ENCODE peak calls at places on chromosomes 7 and 10, in ten cellular contexts. K, L, U, O, R, N, E, H, D and X are unnamed samples.

GRCh38 chr7:38178695-38179344 is 775 bp downstream of the STARD3NL start:
- DNase-seq in K (peak), L (no peak), U (no peak), O (no peak), R (peak), N (peak), E (no peak), H (no peak), D (no peak), X (no peak)

GRCh38 chr10:84263716-84264115 is 18.9 kb downstream of the RGR start:
- DNase-seq in K (no peak), L (no peak), U (no peak), O (no peak), R (no peak), N (no peak), E (no peak), H (no peak), D (no peak), X (no peak)

GRCh38 chr10:89219512-89220218 is 12.5 kb upstream of the CH25H start:
- DNase-seq in K (no peak), L (no peak), U (no peak), O (no peak), R (no peak), N (no peak), E (no peak), H (no peak), D (no peak), X (no peak)

GRCh38 chr7:152865461-152865860 is 105.9 kb downstream of the ACTR3B start:
- DNase-seq in K (no peak), L (no peak), U (no peak), O (no peak), R (no peak), N (no peak), E (no peak), H (no peak), D (no peak), X (no peak)

GRCh38 chr10:77325233-77325537 is 312.4 kb downstream of the KCNMA1 start:
- DNase-seq in K (no peak), L (no peak), U (no peak), O (no peak), R (no peak), N (no peak), E (no peak), H (peak), D (no peak), X (no peak)

GRCh38 chr10:33332183-33333031 is 2.1 kb downstream of the NRP1 start:
- DNase-seq in K (peak), L (no peak), U (no peak), O (no peak), R (no peak), N (peak), E (no peak), H (no peak), D (peak), X (no peak)

GRCh38 chr7:37524807-37525206 is 76.1 kb upstream of the ELMO1 start:
- DNase-seq in K (no peak), L (no peak), U (no peak), O (no peak), R (no peak), N (no peak), E (no peak), H (no peak), D (peak), X (no peak)

GRCh38 chr7:111927383-111928019 is 278.7 kb downstream of the DOCK4 start:
- DNase-seq in K (no peak), L (no peak), U (no peak), O (no peak), R (no peak), N (no peak), E (no peak), H (no peak), D (no peak), X (no peak)

GRCh38 chr7:21526007-21526406 is 16.8 kb upstream of the DNAH11 start:
- DNase-seq in K (no peak), L (no peak), U (no peak), O (no peak), R (no peak), N (peak), E (peak), H (no peak), D (no peak), X (no peak)

GRCh38 chr10:63515002-63515763 is 6.0 kb upstream of the REEP3 start:
- DNase-seq in K (peak), L (no peak), U (peak), O (no peak), R (no peak), N (peak), E (no peak), H (peak), D (peak), X (no peak)

GRCh38 chr7:118352854-118353453 is 128.4 kb downstream of the ANKRD7 start:
- DNase-seq in K (peak), L (no peak), U (no peak), O (no peak), R (no peak), N (no peak), E (peak), H (peak), D (peak), X (no peak)

GRCh38 chr10:63767512-63767911 is 246.3 kb downstream of the REEP3 start:
- DNase-seq in K (no peak), L (no peak), U (no peak), O (no peak), R (no peak), N (peak), E (no peak), H (peak), D (no peak), X (no peak)

GRCh38 chr10:34613491-34613890 is 201.6 kb downstream of the PARD3 start:
- DNase-seq in K (no peak), L (no peak), U (no peak), O (no peak), R (no peak), N (no peak), E (no peak), H (no peak), D (no peak), X (no peak)

GRCh38 chr7:155791836-155792235 is 20.4 kb downstream of the SHH start:
- DNase-seq in K (no peak), L (no peak), U (no peak), O (no peak), R (no peak), N (no peak), E (no peak), H (no peak), D (no peak), X (no peak)

GRCh38 chr7:151895008-151895661 is 18.2 kb upstream of the PRKAG2 start:
- DNase-seq in K (no peak), L (no peak), U (no peak), O (no peak), R (no peak), N (no peak), E (no peak), H (peak), D (no peak), X (no peak)

GRCh38 chr10:79090134-79090803 is 21.5 kb downstream of the ZMIZ1 start:
- DNase-seq in K (peak), L (no peak), U (no peak), O (no peak), R (no peak), N (peak), E (no peak), H (no peak), D (no peak), X (no peak)

GRCh38 chr7:70325509-70326101 is 727.3 kb downstream of the AUTS2 start:
- DNase-seq in K (peak), L (no peak), U (no peak), O (no peak), R (no peak), N (peak), E (no peak), H (peak), D (no peak), X (no peak)

GRCh38 chr10:128016423-128017060 is 109.6 kb downstream of the PTPRE start:
- DNase-seq in K (no peak), L (no peak), U (no peak), O (no peak), R (no peak), N (no peak), E (no peak), H (no peak), D (no peak), X (no peak)

GRCh38 chr7:5484921-5485320 is 61.3 kb upstream of the TNRC18 start:
- DNase-seq in K (no peak), L (no peak), U (no peak), O (no peak), R (no peak), N (no peak), E (no peak), H (no peak), D (no peak), X (no peak)

GRCh38 chr7:158395780-158396214 is 191.8 kb downstream of the PTPRN2 start:
- DNase-seq in K (no peak), L (no peak), U (no peak), O (no peak), R (no peak), N (no peak), E (no peak), H (no peak), D (peak), X (no peak)

GRCh38 chr7:80520199-80520598 is 8.3 kb upstream of the GNAT3 start:
- DNase-seq in K (no peak), L (no peak), U (no peak), O (no peak), R (no peak), N (peak), E (no peak), H (no peak), D (no peak), X (no peak)

GRCh38 chr10:99958287-99958686 is 51.5 kb downstream of the DNMBP start:
- DNase-seq in K (no peak), L (no peak), U (no peak), O (no peak), R (no peak), N (peak), E (no peak), H (no peak), D (no peak), X (no peak)
- H3K27ac ChIP-seq in K (no peak), L (peak), U (no peak), O (no peak), R (no peak), N (no peak), E (no peak), H (no peak), D (no peak), X (peak)

GRCh38 chr7:100434297-100435144 is 1.8 kb downstream of the PPP1R35 start:
- DNase-seq in K (no peak), L (no peak), U (no peak), O (no peak), R (no peak), N (no peak), E (no peak), H (no peak), D (no peak), X (no peak)
- H3K27ac ChIP-seq in K (no peak), L (no peak), U (no peak), O (no peak), R (peak), N (no peak), E (peak), H (no peak), D (no peak), X (peak)

DNA sequence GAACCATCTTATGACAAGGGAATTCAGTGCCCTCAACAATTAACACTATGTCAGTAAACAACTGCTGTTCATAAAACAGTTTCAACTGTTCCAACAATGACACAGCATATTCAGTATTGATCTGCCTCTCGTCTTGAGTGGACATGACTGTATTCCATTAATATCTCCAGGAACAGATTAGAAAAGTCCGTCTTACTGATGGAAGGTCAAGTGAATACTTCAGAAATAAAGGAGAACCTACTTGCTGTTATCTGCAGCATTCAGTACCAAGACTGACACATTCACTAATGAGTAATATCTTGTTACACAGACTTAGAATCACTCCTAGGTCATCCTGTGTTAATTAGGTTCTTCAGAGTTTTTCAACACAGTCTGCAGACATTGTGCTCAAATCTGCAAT is 12.1 kb downstream of the KBTBD2 start:
- DNase-seq in K (peak), L (no peak), U (no peak), O (no peak), R (no peak), N (no peak), E (no peak), H (peak), D (no peak), X (no peak)
- H3K27ac ChIP-seq in K (no peak), L (peak), U (peak), O (peak), R (no peak), N (no peak), E (no peak), H (no peak), D (no peak), X (peak)

GRCh38 chr10:60778978-60779668 is 845 bp downstream of the CDK1 start:
- DNase-seq in K (no peak), L (no peak), U (no peak), O (no peak), R (no peak), N (no peak), E (peak), H (peak), D (no peak), X (no peak)
- H3K27ac ChIP-seq in K (peak), L (no peak), U (no peak), O (no peak), R (no peak), N (peak), E (peak), H (peak), D (peak), X (no peak)

GRCh38 chr7:125661-126060 is 66.7 kb upstream of the FAM20C start:
- DNase-seq in K (no peak), L (no peak), U (no peak), O (no peak), R (no peak), N (no peak), E (no peak), H (no peak), D (peak), X (peak)

GRCh38 chr7:128311-129080 is 63.9 kb upstream of the FAM20C start:
- DNase-seq in K (no peak), L (no peak), U (no peak), O (no peak), R (no peak), N (no peak), E (no peak), H (no peak), D (no peak), X (peak)

GRCh38 chr7:125061-125471 is 67.3 kb upstream of the FAM20C start:
- DNase-seq in K (no peak), L (no peak), U (no peak), O (no peak), R (no peak), N (no peak), E (no peak), H (no peak), D (no peak), X (no peak)

GRCh38 chr7:126368-126767 is 66.0 kb upstream of the FAM20C start:
- DNase-seq in K (no peak), L (no peak), U (no peak), O (no peak), R (no peak), N (no peak), E (no peak), H (no peak), D (no peak), X (no peak)

GRCh38 chr7:127064-127598 is 65.2 kb upstream of the FAM20C start:
- DNase-seq in K (no peak), L (no peak), U (no peak), O (no peak), R (no peak), N (no peak), E (no peak), H (no peak), D (no peak), X (no peak)
- H3K27ac ChIP-seq in K (no peak), L (no peak), U (no peak), O (no peak), R (no peak), N (no peak), E (no peak), H (no peak), D (no peak), X (no peak)

GRCh38 chr10:110011679-110012078 is 3.9 kb downstream of the ADD3 start:
- DNase-seq in K (no peak), L (no peak), U (no peak), O (no peak), R (no peak), N (no peak), E (no peak), H (no peak), D (no peak), X (no peak)
- H3K27ac ChIP-seq in K (no peak), L (peak), U (no peak), O (no peak), R (no peak), N (no peak), E (no peak), H (no peak), D (no peak), X (no peak)

DNA sequence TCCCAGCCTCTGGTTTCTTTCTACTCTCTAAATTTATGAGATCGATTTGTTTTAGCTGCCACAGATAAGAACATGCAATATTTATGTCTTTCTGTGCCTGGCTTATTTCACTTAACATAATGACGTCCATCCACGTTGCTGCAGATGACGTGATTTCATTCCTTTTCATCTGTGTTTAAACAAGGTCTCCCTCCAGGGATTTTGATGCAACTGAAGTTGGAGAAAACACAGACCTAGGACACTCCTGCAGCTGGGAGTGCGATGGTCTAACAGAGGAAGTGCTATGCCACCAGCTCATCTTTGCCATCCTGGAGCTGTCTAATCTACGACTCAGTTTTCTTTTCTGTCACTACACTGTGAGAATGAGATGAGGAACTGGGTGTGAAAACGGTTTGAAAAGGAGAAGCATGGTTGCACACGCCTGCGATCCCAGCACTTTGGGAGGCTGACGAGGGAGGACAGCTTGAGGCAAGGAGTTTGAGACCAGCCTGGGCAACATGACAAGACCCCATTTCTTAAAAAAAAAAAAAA is 1.5 kb upstream of the KCTD7 start:
- DNase-seq in K (no peak), L (no peak), U (no peak), O (no peak), R (no peak), N (peak), E (no peak), H (no peak), D (no peak), X (no peak)
- H3K27ac ChIP-seq in K (no peak), L (peak), U (no peak), O (no peak), R (no peak), N (peak), E (no peak), H (no peak), D (no peak), X (peak)